ENCODE peak calls at places on chromosomes 4 and X, in five cellular contexts. One of them, this sample, is unnamed.

GRCh38 chr4:72031868-72032619 is at the start of gene NPFFR2:
- DNase-seq in stimulated activated CD4-positive, alpha-beta T cell treated with anti-CD3 and anti-CD28 coated beads, Interleukin-15, amount 100 ng/mL, for 24 hours: no peak
- DNase-seq in CD4-positive, alpha-beta T cell: no peak
- DNase-seq in memory B cell: no peak
- DNase-seq in right lobe of liver: peak
- DNase-seq in this sample: no peak

GRCh38 chr4:173379929-173380328 is 9.2 kb downstream of the SAP30 start:
- DNase-seq in CD4-positive, alpha-beta T cell: no peak
- DNase-seq in stimulated activated CD4-positive, alpha-beta T cell treated with anti-CD3 and anti-CD28 coated beads, Interleukin-15, amount 100 ng/mL, for 24 hours: no peak
- DNase-seq in right lobe of liver: no peak
- DNase-seq in memory B cell: no peak
- DNase-seq in this sample: no peak

GRCh38 chrX:15931362-15931761 is 76.7 kb upstream of the AP1S2 start:
- DNase-seq in right lobe of liver: no peak
- DNase-seq in memory B cell: no peak
- DNase-seq in stimulated activated CD4-positive, alpha-beta T cell treated with anti-CD3 and anti-CD28 coated beads, Interleukin-15, amount 100 ng/mL, for 24 hours: no peak
- DNase-seq in CD4-positive, alpha-beta T cell: no peak
- DNase-seq in this sample: no peak

GRCh38 chrX:47649781-47650163 is 591 bp downstream of the ELK1 start:
- DNase-seq in memory B cell: no peak
- DNase-seq in CD4-positive, alpha-beta T cell: no peak
- DNase-seq in stimulated activated CD4-positive, alpha-beta T cell treated with anti-CD3 and anti-CD28 coated beads, Interleukin-15, amount 100 ng/mL, for 24 hours: no peak
- DNase-seq in right lobe of liver: no peak
- DNase-seq in this sample: no peak

GRCh38 chr4:152957437-152958185 is 21.5 kb downstream of the FHDC1 start:
- DNase-seq in CD4-positive, alpha-beta T cell: no peak
- DNase-seq in right lobe of liver: peak
- DNase-seq in memory B cell: no peak
- DNase-seq in stimulated activated CD4-positive, alpha-beta T cell treated with anti-CD3 and anti-CD28 coated beads, Interleukin-15, amount 100 ng/mL, for 24 hours: no peak
- DNase-seq in this sample: no peak

GRCh38 chr4:141246243-141246642 is 25.5 kb downstream of the ZNF330 start:
- DNase-seq in stimulated activated CD4-positive, alpha-beta T cell treated with anti-CD3 and anti-CD28 coated beads, Interleukin-15, amount 100 ng/mL, for 24 hours: no peak
- DNase-seq in right lobe of liver: no peak
- DNase-seq in memory B cell: no peak
- DNase-seq in CD4-positive, alpha-beta T cell: no peak
- DNase-seq in this sample: no peak

GRCh38 chrX:47568656-47569295 is 7.8 kb downstream of the ARAF start:
- DNase-seq in CD4-positive, alpha-beta T cell: peak
- DNase-seq in stimulated activated CD4-positive, alpha-beta T cell treated with anti-CD3 and anti-CD28 coated beads, Interleukin-15, amount 100 ng/mL, for 24 hours: peak
- DNase-seq in memory B cell: peak
- DNase-seq in right lobe of liver: no peak
- DNase-seq in this sample: no peak

GRCh38 chrX:141405486-141405877 is 163.2 kb upstream of the SPANXC start:
- DNase-seq in CD4-positive, alpha-beta T cell: no peak
- DNase-seq in right lobe of liver: no peak
- DNase-seq in stimulated activated CD4-positive, alpha-beta T cell treated with anti-CD3 and anti-CD28 coated beads, Interleukin-15, amount 100 ng/mL, for 24 hours: no peak
- DNase-seq in memory B cell: no peak
- DNase-seq in this sample: no peak

GRCh38 chr4:187996502-187997177 is 1.1 kb downstream of the ZFP42 start:
- DNase-seq in stimulated activated CD4-positive, alpha-beta T cell treated with anti-CD3 and anti-CD28 coated beads, Interleukin-15, amount 100 ng/mL, for 24 hours: no peak
- DNase-seq in memory B cell: no peak
- DNase-seq in CD4-positive, alpha-beta T cell: no peak
- DNase-seq in right lobe of liver: no peak
- DNase-seq in this sample: no peak

GRCh38 chr4:181202249-181202648 is 1041.0 kb upstream of the TENM3 start:
- DNase-seq in memory B cell: no peak
- DNase-seq in stimulated activated CD4-positive, alpha-beta T cell treated with anti-CD3 and anti-CD28 coated beads, Interleukin-15, amount 100 ng/mL, for 24 hours: no peak
- DNase-seq in right lobe of liver: no peak
- DNase-seq in CD4-positive, alpha-beta T cell: no peak
- DNase-seq in this sample: no peak

GRCh38 chr4:145635630-145636029 is 16.4 kb downstream of the MMAA start:
- DNase-seq in right lobe of liver: no peak
- DNase-seq in memory B cell: no peak
- DNase-seq in CD4-positive, alpha-beta T cell: no peak
- DNase-seq in stimulated activated CD4-positive, alpha-beta T cell treated with anti-CD3 and anti-CD28 coated beads, Interleukin-15, amount 100 ng/mL, for 24 hours: no peak
- DNase-seq in this sample: no peak

GRCh38 chrX:100479329-100479728 is 69.3 kb upstream of the PCDH19 start:
- DNase-seq in memory B cell: no peak
- DNase-seq in CD4-positive, alpha-beta T cell: no peak
- DNase-seq in stimulated activated CD4-positive, alpha-beta T cell treated with anti-CD3 and anti-CD28 coated beads, Interleukin-15, amount 100 ng/mL, for 24 hours: no peak
- DNase-seq in right lobe of liver: no peak
- DNase-seq in this sample: no peak

GRCh38 chrX:11212741-11213140 is 80.5 kb upstream of the AMELX start:
- DNase-seq in stimulated activated CD4-positive, alpha-beta T cell treated with anti-CD3 and anti-CD28 coated beads, Interleukin-15, amount 100 ng/mL, for 24 hours: no peak
- DNase-seq in CD4-positive, alpha-beta T cell: no peak
- DNase-seq in memory B cell: no peak
- DNase-seq in right lobe of liver: no peak
- DNase-seq in this sample: no peak

GRCh38 chr4:122163301-122163700 is 11.2 kb downstream of the BLTP1 start:
- DNase-seq in CD4-positive, alpha-beta T cell: no peak
- DNase-seq in memory B cell: no peak
- DNase-seq in stimulated activated CD4-positive, alpha-beta T cell treated with anti-CD3 and anti-CD28 coated beads, Interleukin-15, amount 100 ng/mL, for 24 hours: no peak
- DNase-seq in right lobe of liver: no peak
- DNase-seq in this sample: no peak

GRCh38 chrX:16771483-16772398 is 14.5 kb upstream of the TXLNG start:
- DNase-seq in CD4-positive, alpha-beta T cell: no peak
- DNase-seq in stimulated activated CD4-positive, alpha-beta T cell treated with anti-CD3 and anti-CD28 coated beads, Interleukin-15, amount 100 ng/mL, for 24 hours: no peak
- DNase-seq in right lobe of liver: no peak
- DNase-seq in memory B cell: no peak
- DNase-seq in this sample: no peak

GRCh38 chrX:6856471-6856870 is 291.0 kb upstream of the STS start:
- DNase-seq in CD4-positive, alpha-beta T cell: no peak
- DNase-seq in memory B cell: no peak
- DNase-seq in stimulated activated CD4-positive, alpha-beta T cell treated with anti-CD3 and anti-CD28 coated beads, Interleukin-15, amount 100 ng/mL, for 24 hours: no peak
- DNase-seq in right lobe of liver: no peak
- DNase-seq in this sample: no peak

GRCh38 chrX:16604300-16604699 is 45.7 kb upstream of the S100G start:
- DNase-seq in memory B cell: no peak
- DNase-seq in right lobe of liver: no peak
- DNase-seq in CD4-positive, alpha-beta T cell: no peak
- DNase-seq in stimulated activated CD4-positive, alpha-beta T cell treated with anti-CD3 and anti-CD28 coated beads, Interleukin-15, amount 100 ng/mL, for 24 hours: no peak
- DNase-seq in this sample: no peak

GRCh38 chr4:7202391-7202790 is 10.1 kb downstream of the SORCS2 start:
- DNase-seq in memory B cell: no peak
- DNase-seq in stimulated activated CD4-positive, alpha-beta T cell treated with anti-CD3 and anti-CD28 coated beads, Interleukin-15, amount 100 ng/mL, for 24 hours: no peak
- DNase-seq in CD4-positive, alpha-beta T cell: no peak
- DNase-seq in right lobe of liver: no peak
- DNase-seq in this sample: no peak

GRCh38 chr4:150164956-150165355 is 86.7 kb downstream of the DCLK2 start:
- DNase-seq in memory B cell: no peak
- DNase-seq in right lobe of liver: no peak
- DNase-seq in stimulated activated CD4-positive, alpha-beta T cell treated with anti-CD3 and anti-CD28 coated beads, Interleukin-15, amount 100 ng/mL, for 24 hours: no peak
- DNase-seq in CD4-positive, alpha-beta T cell: no peak
- DNase-seq in this sample: no peak

GRCh38 chr4:166277406-166277805 is 404.4 kb downstream of the TLL1 start:
- DNase-seq in right lobe of liver: no peak
- DNase-seq in CD4-positive, alpha-beta T cell: no peak
- DNase-seq in stimulated activated CD4-positive, alpha-beta T cell treated with anti-CD3 and anti-CD28 coated beads, Interleukin-15, amount 100 ng/mL, for 24 hours: no peak
- DNase-seq in memory B cell: no peak
- DNase-seq in this sample: no peak

GRCh38 chrX:113522814-113523213 is 682.2 kb upstream of the AMOT start:
- DNase-seq in memory B cell: no peak
- DNase-seq in right lobe of liver: no peak
- DNase-seq in CD4-positive, alpha-beta T cell: no peak
- DNase-seq in stimulated activated CD4-positive, alpha-beta T cell treated with anti-CD3 and anti-CD28 coated beads, Interleukin-15, amount 100 ng/mL, for 24 hours: no peak
- DNase-seq in this sample: no peak

GRCh38 chr4:182093431-182093831 is 149.8 kb upstream of the TENM3 start:
- DNase-seq in right lobe of liver: no peak
- DNase-seq in CD4-positive, alpha-beta T cell: no peak
- DNase-seq in memory B cell: no peak
- DNase-seq in stimulated activated CD4-positive, alpha-beta T cell treated with anti-CD3 and anti-CD28 coated beads, Interleukin-15, amount 100 ng/mL, for 24 hours: no peak
- DNase-seq in this sample: no peak

GRCh38 chrX:150975655-150976390 is 7.3 kb upstream of the HMGB3 start:
- DNase-seq in memory B cell: no peak
- DNase-seq in CD4-positive, alpha-beta T cell: no peak
- DNase-seq in stimulated activated CD4-positive, alpha-beta T cell treated with anti-CD3 and anti-CD28 coated beads, Interleukin-15, amount 100 ng/mL, for 24 hours: peak
- DNase-seq in right lobe of liver: no peak
- DNase-seq in this sample: no peak

GRCh38 chr4:10079951-10080873 is 36.4 kb downstream of the WDR1 start:
- DNase-seq in stimulated activated CD4-positive, alpha-beta T cell treated with anti-CD3 and anti-CD28 coated beads, Interleukin-15, amount 100 ng/mL, for 24 hours: no peak
- DNase-seq in CD4-positive, alpha-beta T cell: no peak
- DNase-seq in right lobe of liver: no peak
- DNase-seq in memory B cell: no peak
- DNase-seq in this sample: peak

GRCh38 chrX:97260679-97261078 is 377.0 kb downstream of the RPA4 start:
- DNase-seq in memory B cell: no peak
- DNase-seq in stimulated activated CD4-positive, alpha-beta T cell treated with anti-CD3 and anti-CD28 coated beads, Interleukin-15, amount 100 ng/mL, for 24 hours: no peak
- DNase-seq in CD4-positive, alpha-beta T cell: no peak
- DNase-seq in right lobe of liver: no peak
- DNase-seq in this sample: no peak

GRCh38 chr4:158094413-158095110 is 78.3 kb downstream of the GASK1B start:
- DNase-seq in CD4-positive, alpha-beta T cell: no peak
- DNase-seq in right lobe of liver: no peak
- DNase-seq in stimulated activated CD4-positive, alpha-beta T cell treated with anti-CD3 and anti-CD28 coated beads, Interleukin-15, amount 100 ng/mL, for 24 hours: no peak
- DNase-seq in memory B cell: no peak
- DNase-seq in this sample: no peak

GRCh38 chr4:184962125-184962638 is 56.1 kb upstream of the HELT start:
- DNase-seq in memory B cell: no peak
- DNase-seq in CD4-positive, alpha-beta T cell: no peak
- DNase-seq in stimulated activated CD4-positive, alpha-beta T cell treated with anti-CD3 and anti-CD28 coated beads, Interleukin-15, amount 100 ng/mL, for 24 hours: no peak
- DNase-seq in right lobe of liver: no peak
- DNase-seq in this sample: no peak

GRCh38 chr4:124018383-124019317 is 622.1 kb downstream of the SPRY1 start:
- DNase-seq in memory B cell: no peak
- DNase-seq in CD4-positive, alpha-beta T cell: no peak
- DNase-seq in right lobe of liver: peak
- DNase-seq in stimulated activated CD4-positive, alpha-beta T cell treated with anti-CD3 and anti-CD28 coated beads, Interleukin-15, amount 100 ng/mL, for 24 hours: no peak
- DNase-seq in this sample: peak

GRCh38 chrX:95383778-95384177 is 1300.9 kb upstream of the DIAPH2 start:
- DNase-seq in CD4-positive, alpha-beta T cell: no peak
- DNase-seq in right lobe of liver: no peak
- DNase-seq in memory B cell: no peak
- DNase-seq in stimulated activated CD4-positive, alpha-beta T cell treated with anti-CD3 and anti-CD28 coated beads, Interleukin-15, amount 100 ng/mL, for 24 hours: no peak
- DNase-seq in this sample: no peak

GRCh38 chrX:101417981-101418841 is 10.2 kb downstream of the HNRNPH2 start:
- DNase-seq in right lobe of liver: peak
- DNase-seq in CD4-positive, alpha-beta T cell: no peak
- DNase-seq in memory B cell: peak
- DNase-seq in stimulated activated CD4-positive, alpha-beta T cell treated with anti-CD3 and anti-CD28 coated beads, Interleukin-15, amount 100 ng/mL, for 24 hours: peak
- DNase-seq in this sample: peak

GRCh38 chr4:67465032-67465762 is 80.1 kb downstream of the CENPC start:
- DNase-seq in right lobe of liver: no peak
- DNase-seq in stimulated activated CD4-positive, alpha-beta T cell treated with anti-CD3 and anti-CD28 coated beads, Interleukin-15, amount 100 ng/mL, for 24 hours: no peak
- DNase-seq in CD4-positive, alpha-beta T cell: no peak
- DNase-seq in memory B cell: no peak
- DNase-seq in this sample: no peak

This sample was measured in GM12892.